ENCODE peak calls at places on chromosomes 13 and 19, in seven cellular contexts. Y, H, B, G, O, Q and K are unnamed samples.
A peak's percentile ranks its signal among the peaks of the same experiment; 100 is the strongest.

GRCh38 chr13:47256618-47257017 is 359.8 kb upstream of the HTR2A start:
- DNase-seq in Y (no peak), H (no peak), B (no peak), G (no peak), O (peak; percentile 6), Q (no peak), K (no peak)

GRCh38 chr13:85363504-85363903 is 435.7 kb downstream of the SLITRK6 start:
- DNase-seq in Y (no peak), H (no peak), B (no peak), G (no peak), O (no peak), Q (no peak), K (no peak)

GRCh38 chr19:23203841-23204344 is 46.3 kb downstream of the ZNF724 start:
- DNase-seq in Y (no peak), H (no peak), B (peak; percentile 6), G (no peak), O (no peak), Q (no peak), K (no peak)

GRCh38 chr13:39767791-39768564 is 112.5 kb downstream of the COG6 start:
- DNase-seq in Y (no peak), H (no peak), B (no peak), G (no peak), O (no peak), Q (no peak), K (no peak)

GRCh38 chr13:48501705-48502104 is 31.2 kb downstream of the RCBTB2 start:
- DNase-seq in Y (no peak), H (no peak), B (no peak), G (no peak), O (no peak), Q (no peak), K (no peak)

GRCh38 chr19:10505583-10506229 is 2.5 kb upstream of the KEAP1 start:
- DNase-seq in Y (peak; percentile 52), H (peak; percentile 72), B (peak; percentile 72), G (peak; percentile 65), O (peak; percentile 83), Q (peak; percentile 81), K (peak; percentile 81)

GRCh38 chr13:59533561-59534337 is 630.0 kb downstream of the DIAPH3 start:
- DNase-seq in Y (no peak), H (no peak), B (no peak), G (no peak), O (no peak), Q (no peak), K (no peak)

GRCh38 chr19:13894552-13894951 is 11.4 kb downstream of the BRME1 start:
- DNase-seq in Y (no peak), H (no peak), B (no peak), G (no peak), O (no peak), Q (no peak), K (no peak)

GRCh38 chr19:45322744-45323281 is at the start of gene CKM:
- DNase-seq in Y (no peak), H (no peak), B (peak; percentile 81), G (no peak), O (no peak), Q (no peak), K (no peak)

GRCh38 chr19:2567580-2567979 is 91.7 kb downstream of the GADD45B start:
- DNase-seq in Y (peak; percentile 29), H (no peak), B (peak; percentile 67), G (no peak), O (no peak), Q (no peak), K (no peak)

GRCh38 chr13:34675626-34676025 is 266.4 kb upstream of the NBEA start:
- DNase-seq in Y (no peak), H (no peak), B (no peak), G (no peak), O (no peak), Q (no peak), K (no peak)

GRCh38 chr13:101916108-101916757 is 463.8 kb downstream of the ITGBL1 start:
- DNase-seq in Y (peak; percentile 57), H (no peak), B (no peak), G (peak; percentile 56), O (peak; percentile 44), Q (no peak), K (no peak)

GRCh38 chr19:47729799-47730520 is 15.4 kb upstream of the NOP53 start:
- DNase-seq in Y (peak; percentile 64), H (no peak), B (peak; percentile 88), G (no peak), O (no peak), Q (no peak), K (peak; percentile 9)

GRCh38 chr13:106078191-106078590 is 457.3 kb downstream of the EFNB2 start:
- DNase-seq in Y (no peak), H (no peak), B (no peak), G (no peak), O (peak; percentile 4), Q (no peak), K (no peak)

GRCh38 chr19:49857061-49857833 is 6.3 kb downstream of the PTOV1 start:
- DNase-seq in Y (no peak), H (no peak), B (no peak), G (no peak), O (no peak), Q (no peak), K (no peak)

GRCh38 chr13:29676535-29676934 is 81.0 kb upstream of the SLC7A1 start:
- DNase-seq in Y (no peak), H (no peak), B (no peak), G (no peak), O (peak; percentile 38), Q (no peak), K (no peak)

GRCh38 chr19:4066682-4067395 is at the start of gene ZBTB7A:
- DNase-seq in Y (peak; percentile 83), H (peak; percentile 73), B (peak; percentile 91), G (no peak), O (peak; percentile 86), Q (peak; percentile 93), K (peak; percentile 81)

GRCh38 chr13:21980049-21980448 is 309.2 kb downstream of the FGF9 start:
- DNase-seq in Y (no peak), H (no peak), B (no peak), G (no peak), O (no peak), Q (no peak), K (no peak)

GRCh38 chr13:101695870-101696516 is 243.5 kb downstream of the ITGBL1 start:
- DNase-seq in Y (no peak), H (no peak), B (peak; percentile 18), G (no peak), O (no peak), Q (no peak), K (no peak)

GRCh38 chr19:38978315-38978689 is 2.8 kb upstream of the FBXO17 start:
- DNase-seq in Y (no peak), H (no peak), B (no peak), G (no peak), O (no peak), Q (no peak), K (no peak)

GRCh38 chr19:38980583-38981374 is 5.2 kb upstream of the FBXO17 start:
- DNase-seq in Y (no peak), H (no peak), B (no peak), G (no peak), O (no peak), Q (no peak), K (no peak)

GRCh38 chr19:38977445-38978314 is 2.1 kb upstream of the FBXO17 start:
- DNase-seq in Y (peak; percentile 32), H (no peak), B (no peak), G (no peak), O (no peak), Q (no peak), K (no peak)

GRCh38 chr19:38975861-38976271 is 324 bp upstream of the FBXO17 start:
- DNase-seq in Y (no peak), H (no peak), B (no peak), G (peak; percentile 37), O (peak; percentile 62), Q (no peak), K (no peak)

DNA sequence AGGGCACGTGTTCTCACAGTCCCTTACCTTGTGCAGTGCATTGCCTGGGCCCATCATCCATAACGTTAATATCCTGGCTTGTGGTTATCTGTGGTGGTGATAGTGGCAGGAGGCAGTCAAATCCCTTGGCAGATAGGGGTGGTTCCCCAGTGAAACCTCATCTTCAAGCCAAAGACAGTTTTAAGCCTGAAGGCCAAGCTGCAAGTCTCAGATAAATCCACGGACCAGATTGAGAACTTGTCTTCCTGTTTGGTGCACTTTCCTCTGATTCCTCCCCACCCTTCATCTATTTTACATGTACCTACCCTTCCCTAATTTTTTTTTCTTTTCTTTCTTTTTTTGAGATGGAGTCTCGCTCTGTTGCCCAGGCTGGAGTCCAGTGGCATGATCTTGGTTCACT is 4.3 kb upstream of the FBXO17 start:
- DNase-seq in Y (no peak), H (no peak), B (no peak), G (no peak), O (no peak), Q (no peak), K (no peak)
- H3K27me3 ChIP-seq in Y (no peaks in the 10 kb centered on the region), H (peaks cover 5% of the 10 kb centered on the region), B (no peaks in the 10 kb centered on the region), G (no peaks in the 10 kb centered on the region), O (peaks cover 4% of the 10 kb centered on the region), Q (no peaks in the 10 kb centered on the region), K (peaks cover 16% of the 10 kb centered on the region)

DNA sequence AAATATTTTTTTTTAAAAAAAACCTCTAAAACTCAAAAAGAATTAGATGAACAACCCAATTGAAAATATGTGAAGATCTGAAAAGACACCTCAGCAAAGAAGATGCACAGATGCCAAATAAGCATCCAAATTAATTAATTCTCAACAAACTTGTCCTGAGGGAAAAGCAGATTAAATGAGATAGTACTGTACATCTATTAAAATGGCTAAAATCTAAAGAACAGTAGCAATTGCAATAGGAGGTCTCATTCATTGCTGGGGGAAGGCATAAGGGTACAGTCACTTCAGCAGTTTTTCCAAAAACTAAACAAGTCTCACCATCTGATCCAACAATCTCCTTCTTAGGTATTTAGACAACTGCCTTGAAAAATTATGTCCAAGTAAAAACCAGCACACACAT is 22.0 kb downstream of the PLPP2 start:
- DNase-seq in Y (no peak), H (no peak), B (no peak), G (no peak), O (no peak), Q (no peak), K (no peak)
- H3K27me3 ChIP-seq in Y (no peaks in the 10 kb centered on the region), H (peaks cover 14% of the 10 kb centered on the region), B (no peaks in the 10 kb centered on the region), G (peaks cover 6% of the 10 kb centered on the region), O (peaks cover 20% of the 10 kb centered on the region), Q (peaks cover 6% of the 10 kb centered on the region), K (peaks cover 41% of the 10 kb centered on the region)

GRCh38 chr19:1469936-1470863 is 8.8 kb downstream of the C19orf25 start:
- DNase-seq in Y (peak; percentile 51), H (peak; percentile 53), B (peak; percentile 47), G (peak; percentile 83), O (no peak), Q (peak; percentile 80), K (peak; percentile 74)

GRCh38 chr19:1472227-1473055 is 6.6 kb downstream of the C19orf25 start:
- DNase-seq in Y (no peak), H (no peak), B (no peak), G (no peak), O (no peak), Q (no peak), K (no peak)

GRCh38 chr19:1469200-1469935 is 9.6 kb downstream of the C19orf25 start:
- DNase-seq in Y (no peak), H (no peak), B (no peak), G (no peak), O (no peak), Q (peak; percentile 4), K (no peak)

GRCh38 chr19:1471514-1472107 is 7.4 kb downstream of the C19orf25 start:
- DNase-seq in Y (no peak), H (no peak), B (no peak), G (no peak), O (no peak), Q (no peak), K (peak; percentile 44)

GRCh38 chr19:1470864-1471513 is 8.0 kb downstream of the C19orf25 start:
- DNase-seq in Y (no peak), H (no peak), B (no peak), G (peak; percentile 74), O (no peak), Q (no peak), K (no peak)
- H3K27me3 ChIP-seq in Y (peaks cover 26% of the 10 kb centered on the region), H (peaks cover 22% of the 10 kb centered on the region), B (peaks cover 35% of the 10 kb centered on the region), G (peaks cover 40% of the 10 kb centered on the region), O (peaks cover 13% of the 10 kb centered on the region), Q (no peaks in the 10 kb centered on the region), K (peaks cover 29% of the 10 kb centered on the region)

GRCh38 chr13:112222971-112223370 is 153.2 kb upstream of the SPACA7 start:
- DNase-seq in Y (no peak), H (no peak), B (no peak), G (no peak), O (no peak), Q (no peak), K (no peak)
- H3K27me3 ChIP-seq in Y (peaks cover 3% of the 10 kb centered on the region), H (no peaks in the 10 kb centered on the region), B (no peaks in the 10 kb centered on the region), G (no peaks in the 10 kb centered on the region), O (no peaks in the 10 kb centered on the region), Q (no peaks in the 10 kb centered on the region), K (no peaks in the 10 kb centered on the region)